ENCODE peak calls at places on chromosomes 5 and 9, in six cellular contexts. C, X, F, N, J and K are unnamed samples. For H3K36me3, the result is how much of the 10 kb centered on the place peaks cover.

GRCh38 chr5:168939887-168940534 is 360.8 kb upstream of the PANK3 start:
- DNase-seq in N (no peak), J (no peak), X (no peak), F (no peak), C (no peak), K (no peak)

GRCh38 chr9:14424983-14425382 is 111.0 kb upstream of the NFIB start:
- DNase-seq in X (no peak), J (no peak), F (no peak), C (no peak), N (peak), K (no peak)

GRCh38 chr5:101605700-101606099 is 690.4 kb downstream of the SLCO4C1 start:
- DNase-seq in X (no peak), J (no peak), N (no peak), C (no peak), F (no peak), K (no peak)

GRCh38 chr9:122228191-122228905 is 409 bp downstream of the LHX6 start:
- DNase-seq in C (no peak), J (no peak), F (no peak), N (peak), X (no peak), K (peak)

GRCh38 chr5:68243681-68244080 is 28.1 kb downstream of the PIK3R1 start:
- DNase-seq in N (no peak), X (no peak), C (no peak), F (no peak), J (no peak), K (no peak)

GRCh38 chr9:95724253-95724991 is 151.1 kb upstream of the ERCC6L2 start:
- DNase-seq in N (no peak), C (no peak), X (peak), F (no peak), J (no peak), K (no peak)

GRCh38 chr9:113156880-113157279 is 6.1 kb downstream of the SLC31A2 start:
- DNase-seq in N (no peak), J (no peak), X (no peak), C (no peak), F (no peak), K (no peak)

GRCh38 chr9:76701441-76702031 is 62.7 kb upstream of the PCA3 start:
- DNase-seq in F (no peak), N (no peak), C (no peak), X (no peak), J (no peak), K (peak)

GRCh38 chr5:99900302-99900811 is 634.8 kb upstream of the FAM174A start:
- DNase-seq in F (no peak), C (no peak), J (no peak), X (no peak), N (no peak), K (peak)

GRCh38 chr9:126516936-126517750 is 96.6 kb upstream of the LMX1B start:
- DNase-seq in C (peak), X (peak), J (no peak), F (peak), N (peak), K (peak)

GRCh38 chr9:87760534-87760933 is 34.6 kb downstream of the CTSL start:
- DNase-seq in J (no peak), F (no peak), C (no peak), X (no peak), N (no peak), K (peak)

GRCh38 chr9:61671276-61671973 is 481.6 kb downstream of the SPATA31A7 start:
- DNase-seq in C (no peak), X (no peak), J (no peak), N (no peak), F (no peak), K (no peak)

GRCh38 chr5:111366388-111366787 is 142.2 kb downstream of the CAMK4 start:
- DNase-seq in X (no peak), N (no peak), J (no peak), F (no peak), C (no peak), K (no peak)

GRCh38 chr9:130997925-130998595 is 10.9 kb upstream of the LAMC3 start:
- DNase-seq in C (peak), J (peak), N (peak), X (no peak), F (peak), K (peak)

GRCh38 chr5:116358911-116359418 is 215.7 kb downstream of the SEMA6A start:
- DNase-seq in J (no peak), F (no peak), X (no peak), C (no peak), N (no peak), K (no peak)

GRCh38 chr5:88656196-88656935 is 226.6 kb downstream of the MEF2C start:
- DNase-seq in C (no peak), N (no peak), X (no peak), F (no peak), J (no peak), K (no peak)

GRCh38 chr9:16266648-16267276 is 603.7 kb downstream of the BNC2 start:
- DNase-seq in F (no peak), X (no peak), J (no peak), C (no peak), N (peak), K (no peak)

GRCh38 chr5:128736567-128736966 is 198.5 kb upstream of the FBN2 start:
- DNase-seq in N (peak), J (no peak), F (peak), X (no peak), C (no peak), K (no peak)

GRCh38 chr9:61667559-61668121 is 477.8 kb downstream of the SPATA31A7 start:
- DNase-seq in C (no peak), X (no peak), F (no peak), J (no peak), N (no peak), K (no peak)

GRCh38 chr9:87267251-87267679 is 230.4 kb upstream of the DAPK1 start:
- DNase-seq in C (no peak), J (no peak), N (no peak), F (no peak), X (no peak), K (peak)

GRCh38 chr5:132611965-132612364 is 46.0 kb upstream of the IL13 start:
- DNase-seq in X (no peak), N (no peak), C (no peak), J (no peak), F (no peak), K (no peak)

GRCh38 chr5:54835642-54836041 is 149.8 kb downstream of the ESM1 start:
- DNase-seq in C (no peak), N (no peak), F (no peak), J (no peak), X (no peak), K (no peak)

GRCh38 chr5:116439891-116440290 is 134.7 kb downstream of the SEMA6A start:
- DNase-seq in N (no peak), J (no peak), C (no peak), F (no peak), X (no peak), K (no peak)

DNA sequence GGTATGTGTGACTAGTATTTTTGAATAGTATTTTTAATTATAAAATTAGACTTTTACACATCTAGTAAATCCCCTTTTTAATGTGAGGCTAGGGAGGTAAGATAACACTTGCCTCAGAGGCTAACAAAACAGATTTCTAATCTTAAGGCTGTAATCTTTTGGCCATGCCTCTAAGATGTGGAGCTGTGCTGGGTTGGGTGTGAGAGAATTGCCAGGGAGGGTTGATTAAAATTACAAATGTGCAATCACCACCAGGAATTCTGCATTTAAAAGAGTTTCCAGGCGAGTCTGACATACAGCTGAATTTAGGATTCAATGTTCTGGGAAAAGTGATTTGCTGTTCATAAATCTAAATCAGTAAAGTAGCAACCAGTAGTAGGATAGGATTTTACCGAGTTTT is 73.3 kb downstream of the NUDT12 start:
- DNase-seq in N (no peak), J (no peak), F (no peak), X (no peak), C (no peak), K (no peak)
- H3K27ac ChIP-seq in N (no peak), J (no peak), F (no peak), X (no peak), C (no peak), K (no peak)

GRCh38 chr9:2765250-2765880 is 48.1 kb downstream of the KCNV2 start:
- DNase-seq in F (no peak), C (no peak), J (no peak), N (peak), X (peak), K (no peak)

GRCh38 chr9:2771661-2772060 is 54.4 kb downstream of the KCNV2 start:
- DNase-seq in C (no peak), X (no peak), F (no peak), J (no peak), N (peak), K (no peak)

GRCh38 chr9:2768330-2768729 is 51.0 kb downstream of the KCNV2 start:
- DNase-seq in X (no peak), N (no peak), C (no peak), F (no peak), J (no peak), K (no peak)

GRCh38 chr9:2767800-2768199 is 50.5 kb downstream of the KCNV2 start:
- DNase-seq in N (no peak), F (no peak), J (no peak), C (no peak), X (no peak), K (no peak)

DNA sequence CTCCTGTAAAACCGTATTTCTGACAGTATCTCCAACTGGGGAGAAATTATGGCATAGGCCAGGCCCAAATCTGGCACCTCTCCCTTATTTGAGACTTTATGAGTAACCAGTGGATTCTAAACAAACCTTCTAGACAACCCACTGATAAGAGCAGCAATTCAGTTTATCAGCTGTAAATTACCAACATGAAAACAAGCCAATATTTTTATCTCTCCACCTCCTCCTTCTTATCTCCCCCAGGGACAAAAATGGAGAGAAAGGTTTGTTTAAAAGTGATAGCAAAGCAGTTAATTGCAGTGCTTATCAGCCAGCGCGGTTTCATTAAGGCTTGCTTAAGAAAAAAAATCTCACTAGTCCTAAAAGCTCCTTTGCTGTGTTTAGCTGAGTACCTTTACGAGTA is 53.8 kb downstream of the KCNV2 start:
- DNase-seq in F (no peak), X (no peak), N (peak), C (no peak), J (no peak), K (no peak)
- H3K36me3 ChIP-seq in F (under half), X (under half), N (under half), C (under half), J (under half), K (under half)

DNA sequence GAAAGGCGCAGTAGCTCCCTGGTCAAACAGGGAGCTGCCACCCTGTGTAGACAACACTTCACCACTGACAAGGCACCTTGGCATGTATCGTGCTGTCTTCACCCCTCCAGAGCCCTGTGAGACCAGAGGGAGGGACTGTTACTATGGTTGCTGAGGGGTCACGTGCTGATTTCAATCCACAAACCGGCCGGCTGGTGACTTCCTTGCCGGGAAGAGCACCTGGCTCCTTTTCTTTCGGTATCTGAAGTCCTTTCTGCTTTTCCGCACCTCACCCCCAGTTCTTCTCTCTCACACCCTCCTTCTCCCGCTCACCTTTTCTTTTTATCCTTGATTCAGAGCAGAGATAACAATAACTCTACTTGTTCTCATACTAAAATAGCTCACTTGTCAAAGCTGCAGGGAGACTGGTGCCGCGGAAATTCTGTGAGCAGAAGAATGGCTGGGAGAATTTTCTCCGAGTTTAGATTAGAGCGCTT is 327.2 kb downstream of the ZSWIM6 start:
- DNase-seq in N (peak), F (peak), X (no peak), C (no peak), J (peak), K (peak)
- H3K27ac ChIP-seq in N (no peak), F (no peak), X (no peak), C (no peak), J (no peak), K (no peak)

GRCh38 chr5:41831155-41831554 is 39.1 kb downstream of the OXCT1 start:
- DNase-seq in N (no peak), F (no peak), C (no peak), J (no peak), X (no peak), K (no peak)

GRCh38 chr5:41822036-41822435 is 48.2 kb downstream of the OXCT1 start:
- DNase-seq in F (no peak), J (no peak), X (no peak), C (no peak), N (no peak), K (no peak)

GRCh38 chr5:41832430-41832829 is 37.8 kb downstream of the OXCT1 start:
- DNase-seq in X (no peak), J (no peak), N (no peak), F (no peak), C (no peak), K (no peak)

DNA sequence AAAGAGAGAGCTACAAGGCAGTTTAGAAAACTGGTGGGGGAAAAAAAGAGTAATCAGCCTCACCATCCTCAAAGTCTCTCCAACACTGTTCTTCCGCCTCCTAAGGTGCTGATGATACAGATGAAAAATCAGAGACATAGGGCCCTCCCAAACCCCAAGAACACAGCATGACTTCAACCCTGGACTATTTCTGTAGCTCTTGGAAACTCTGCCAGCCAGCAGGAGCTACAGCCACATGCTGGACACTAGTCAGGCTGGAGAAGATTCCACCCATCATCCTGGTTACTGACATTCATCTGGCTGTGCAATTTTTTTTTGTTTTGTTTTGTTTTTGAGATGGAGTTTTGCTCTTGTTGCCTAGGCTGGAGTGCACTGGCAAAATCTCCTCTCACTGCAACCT is 42.4 kb downstream of the OXCT1 start:
- DNase-seq in X (no peak), N (no peak), C (no peak), J (no peak), F (no peak), K (no peak)
- H3K36me3 ChIP-seq in X (under half), N (under half), C (under half), J (under half), F (under half), K (under half)

GRCh38 chr5:34774139-34774538 is 64.8 kb upstream of the TTC23L start:
- DNase-seq in N (no peak), C (no peak), F (no peak), X (no peak), J (no peak), K (no peak)

GRCh38 chr5:34771076-34771475 is 67.9 kb upstream of the TTC23L start:
- DNase-seq in C (no peak), N (no peak), F (no peak), X (no peak), J (no peak), K (no peak)

GRCh38 chr5:34770486-34770885 is 68.5 kb upstream of the TTC23L start:
- DNase-seq in J (no peak), N (no peak), C (no peak), X (no peak), F (no peak), K (no peak)

GRCh38 chr5:34772691-34773090 is 66.3 kb upstream of the TTC23L start:
- DNase-seq in C (no peak), X (no peak), F (no peak), N (no peak), J (no peak), K (no peak)

GRCh38 chr5:34772267-34772666 is 66.7 kb upstream of the TTC23L start:
- DNase-seq in J (no peak), C (no peak), N (no peak), X (no peak), F (no peak), K (no peak)
- H3K27ac ChIP-seq in J (no peak), C (no peak), N (no peak), X (no peak), F (no peak), K (no peak)